ENCODE peak calls at places on chromosome 5, in seven cellular contexts. Y is stimulated activated CD4-positive, alpha-beta T cell treated with anti-CD3 and anti-CD28 coated beads, Interleukin-4, amount 100 ng/mL, for 24 hours; Z is ACHN; S is DMS 273 treated with DMSO at 0.1 percent for 48 hours; V is activated CD4-positive, CD25-positive, alpha-beta regulatory T cell; U is HCT116; D is AG08395. T is an unnamed sample.

GRCh38 chr5:96605144-96605543 is 57.0 kb upstream of the CAST start:
- DNase-seq in D (no peak), V (no peak), Z (no peak), S (no peak), Y (no peak), U (no peak), T (no peak)

GRCh38 chr5:10452768-10453331 is 11.2 kb downstream of the ROPN1L start:
- DNase-seq in D (peak), Z (peak), S (peak), Y (peak), V (no peak), U (peak), T (peak)

GRCh38 chr5:151005975-151006576 is 14.3 kb upstream of the GPX3 start:
- DNase-seq in S (no peak), Y (no peak), D (peak), Z (no peak), U (no peak), V (no peak), T (no peak)

GRCh38 chr5:73443725-73444498 is 4.7 kb downstream of the FOXD1 start:
- DNase-seq in U (no peak), S (no peak), Z (no peak), Y (no peak), V (no peak), D (no peak), T (no peak)

GRCh38 chr5:172508471-172509404 is 54.4 kb upstream of the SH3PXD2B start:
- DNase-seq in S (no peak), Z (no peak), Y (no peak), V (no peak), D (no peak), U (no peak), T (no peak)

GRCh38 chr5:144467795-144468194 is 297.1 kb downstream of the KCTD16 start:
- DNase-seq in U (peak), Y (no peak), D (peak), S (no peak), V (no peak), Z (peak), T (peak)

GRCh38 chr5:78221964-78222451 is 72.5 kb downstream of the AP3B1 start:
- DNase-seq in Z (peak), S (no peak), Y (no peak), D (peak), U (no peak), V (no peak), T (no peak)

GRCh38 chr5:148806520-148806931 is 19.9 kb upstream of the ADRB2 start:
- DNase-seq in D (no peak), U (no peak), Y (no peak), Z (no peak), V (no peak), S (no peak), T (no peak)

GRCh38 chr5:127906562-127907204 is 176.9 kb upstream of the SLC12A2 start:
- DNase-seq in Y (no peak), U (no peak), Z (no peak), V (no peak), D (no peak), S (no peak), T (no peak)

GRCh38 chr5:56801256-56801655 is 14.1 kb upstream of the MAP3K1 start:
- DNase-seq in D (no peak), S (no peak), U (no peak), V (no peak), Y (no peak), Z (no peak), T (no peak)

GRCh38 chr5:109939109-109939682 is 249.5 kb downstream of the MAN2A1 start:
- DNase-seq in D (no peak), Z (no peak), S (no peak), Y (no peak), V (no peak), U (no peak), T (no peak)

GRCh38 chr5:178330791-178331404 is 98.3 kb upstream of the PHYKPL start:
- DNase-seq in V (no peak), S (no peak), D (no peak), Z (no peak), Y (no peak), U (no peak), T (no peak)

GRCh38 chr5:59540366-59540765 is 353.2 kb downstream of the PDE4D start:
- DNase-seq in U (no peak), Y (no peak), D (no peak), Z (no peak), V (no peak), S (no peak), T (no peak)

GRCh38 chr5:52759381-52759780 is 28.3 kb upstream of the ITGA1 start:
- DNase-seq in U (no peak), V (no peak), D (no peak), S (no peak), Z (no peak), Y (no peak), T (no peak)

GRCh38 chr5:143886621-143887301 is 74.8 kb downstream of the HMHB1 start:
- DNase-seq in S (peak), D (no peak), Z (no peak), U (no peak), V (no peak), Y (no peak), T (peak)

GRCh38 chr5:177448244-177448950 is 1.8 kb downstream of the PRR7 start:
- DNase-seq in Y (no peak), S (no peak), V (no peak), D (no peak), U (no peak), Z (no peak), T (no peak)

GRCh38 chr5:35938518-35939227 is at the start of gene CAPSL:
- DNase-seq in S (peak), D (peak), Z (peak), Y (no peak), U (peak), V (no peak), T (no peak)

T was measured in NCI-H1694 treated with DMSO at 0.1 percent for 48 hours.